ENCODE peak calls at places on chromosomes 6 and 20, in seven cellular contexts. E is tibial nerve, I is upper lobe of left lung, F is ovary, G is HepG2, M is GM12878, J is transverse colon. B is an unnamed sample.

GRCh38 chr6:124372076-124372475 is 568.4 kb downstream of the NKAIN2 start:
- DNase-seq in J (no peak), M (no peak), F (no peak), G (no peak), I (no peak), E (no peak), B (no peak)

GRCh38 chr20:32451340-32451681 is 93.2 kb downstream of the ASXL1 start:
- DNase-seq in I (no peak), J (no peak), F (no peak), G (no peak), M (no peak), E (no peak), B (no peak)

GRCh38 chr6:157538698-157539097 is 157.7 kb downstream of the ZDHHC14 start:
- DNase-seq in E (no peak), G (no peak), F (no peak), I (no peak), J (no peak), M (no peak), B (no peak)

GRCh38 chr6:30568245-30568644 is 3.0 kb upstream of the ABCF1 start:
- DNase-seq in M (no peak), I (no peak), J (no peak), F (no peak), G (no peak), E (no peak), B (no peak)

GRCh38 chr6:166673309-166673708 is 46.3 kb upstream of the RPS6KA2 start:
- DNase-seq in G (no peak), F (no peak), I (no peak), E (no peak), J (no peak), M (no peak), B (no peak)

GRCh38 chr6:28105286-28105685 is 19.1 kb upstream of the ZSCAN16 start:
- DNase-seq in E (no peak), M (no peak), G (no peak), I (no peak), F (no peak), J (no peak), B (no peak)

GRCh38 chr6:113825776-113826175 is 31.4 kb upstream of the MARCKS start:
- DNase-seq in J (peak), M (no peak), F (peak), E (peak), G (no peak), I (peak), B (no peak)

GRCh38 chr6:89637960-89638319 is 607 bp downstream of the LYRM2 start:
- DNase-seq in G (no peak), E (no peak), F (no peak), M (no peak), J (no peak), I (no peak), B (no peak)

GRCh38 chr6:108497883-108498282 is 62.8 kb upstream of the FOXO3 start:
- DNase-seq in M (no peak), E (no peak), G (peak), I (no peak), F (no peak), J (peak), B (peak)

GRCh38 chr6:63804381-63804956 is 168.9 kb downstream of the PHF3 start:
- DNase-seq in M (no peak), G (no peak), J (no peak), E (no peak), F (no peak), I (no peak), B (no peak)

GRCh38 chr20:21323640-21324039 is 20.5 kb downstream of the XRN2 start:
- DNase-seq in M (no peak), E (no peak), G (no peak), J (peak), F (no peak), I (no peak), B (no peak)

GRCh38 chr6:99521557-99522286 is 6.5 kb upstream of the USP45 start:
- DNase-seq in E (no peak), G (peak), I (no peak), F (peak), M (no peak), J (peak), B (peak)

GRCh38 chr6:160063771-160064413 is 57.7 kb upstream of the SLC22A1 start:
- DNase-seq in G (no peak), M (no peak), E (no peak), J (no peak), I (no peak), F (no peak), B (no peak)

GRCh38 chr6:168307011-168307694 is 12.4 kb downstream of the DACT2 start:
- DNase-seq in F (no peak), J (no peak), I (peak), M (no peak), G (no peak), E (no peak), B (no peak)

GRCh38 chr20:32839982-32840285 is 18.8 kb upstream of the EFCAB8 start:
- DNase-seq in G (no peak), J (no peak), I (no peak), E (no peak), F (no peak), M (no peak), B (no peak)

GRCh38 chr6:64732888-64733287 is 974.1 kb downstream of the EYS start:
- DNase-seq in F (no peak), J (no peak), M (no peak), I (no peak), G (peak), E (no peak), B (no peak)

GRCh38 chr6:37717836-37718251 is 20.2 kb upstream of the MDGA1 start:
- DNase-seq in I (no peak), E (no peak), F (no peak), J (no peak), M (no peak), G (no peak), B (peak)

GRCh38 chr6:38567436-38567835 is 72.3 kb downstream of the BTBD9 start:
- DNase-seq in G (no peak), J (peak), I (no peak), E (peak), M (no peak), F (peak), B (peak)

GRCh38 chr6:64217721-64218603 is 582.4 kb downstream of the PHF3 start:
- DNase-seq in G (no peak), M (peak), E (no peak), J (no peak), F (no peak), I (no peak), B (no peak)

GRCh38 chr6:134295953-134296553 is 21.9 kb downstream of the SGK1 start:
- DNase-seq in J (no peak), F (peak), M (no peak), G (peak), I (no peak), E (peak), B (peak)

GRCh38 chr20:46270977-46271744 is 37.1 kb downstream of the CDH22 start:
- DNase-seq in F (no peak), M (no peak), J (no peak), E (no peak), G (no peak), I (no peak), B (no peak)

GRCh38 chr6:44404022-44404714 is 16.7 kb downstream of the CDC5L start:
- DNase-seq in E (no peak), F (no peak), I (no peak), J (no peak), M (no peak), G (no peak), B (no peak)

GRCh38 chr6:142481466-142481865 is 179.7 kb downstream of the ADGRG6 start:
- DNase-seq in E (no peak), F (no peak), M (no peak), G (no peak), I (no peak), J (no peak), B (no peak)

GRCh38 chr6:6940031-6940664 is 167.6 kb upstream of the RREB1 start:
- DNase-seq in F (no peak), I (peak), J (no peak), E (no peak), M (no peak), G (no peak), B (no peak)

GRCh38 chr6:116386581-116387299 is 16.0 kb downstream of the DSE start:
- DNase-seq in J (no peak), G (no peak), F (no peak), M (no peak), E (no peak), I (no peak), B (peak)

GRCh38 chr20:57262244-57263126 is 4.0 kb downstream of the BMP7 start:
- DNase-seq in I (peak), F (no peak), E (no peak), M (no peak), G (no peak), J (no peak), B (no peak)

GRCh38 chr20:39661833-39662232 is 699.7 kb downstream of the DHX35 start:
- DNase-seq in E (no peak), M (no peak), J (no peak), F (no peak), G (no peak), I (no peak), B (peak)

GRCh38 chr6:113361014-113361645 is 496.0 kb upstream of the MARCKS start:
- DNase-seq in F (no peak), I (no peak), G (peak), E (no peak), J (no peak), M (no peak), B (no peak)

GRCh38 chr6:43952746-43953145 is 174.5 kb downstream of the MRPL14 start:
- DNase-seq in F (no peak), G (peak), I (no peak), E (no peak), M (no peak), J (no peak), B (peak)

GRCh38 chr6:158653577-158654354 is 3.9 kb downstream of the SYTL3 start:
- DNase-seq in J (peak), M (peak), E (no peak), G (no peak), I (no peak), F (no peak), B (no peak)
- TF ChIP-seq EP300 in J (peak), M (peak), E (peak), G (no peak), I (peak), F (no peak), B (no peak)

GRCh38 chr20:2694519-2694918 is 1.9 kb downstream of the EBF4 start:
- DNase-seq in J (no peak), E (no peak), M (no peak), I (no peak), G (no peak), F (no peak), B (no peak)

GRCh38 chr20:2693996-2694471 is 1.5 kb downstream of the EBF4 start:
- DNase-seq in M (no peak), E (no peak), I (no peak), G (no peak), J (no peak), F (peak), B (no peak)

GRCh38 chr20:2692886-2693285 is 306 bp downstream of the EBF4 start:
- DNase-seq in G (no peak), I (peak), E (no peak), M (no peak), J (no peak), F (no peak), B (no peak)

GRCh38 chr20:2692036-2692885 is at the start of gene EBF4:
- DNase-seq in G (no peak), M (no peak), J (peak), F (peak), E (peak), I (peak), B (peak)

GRCh38 chr20:2693286-2693995 is 861 bp downstream of the EBF4 start:
- DNase-seq in G (no peak), F (peak), E (no peak), I (peak), M (no peak), J (peak), B (peak)
- H3K4me3 ChIP-seq in G (peak), F (peak), E (peak), I (peak), M (no peak), J (peak), B (peak)

GRCh38 chr20:44963325-44964215 is 2.7 kb upstream of the STK4 start:
- DNase-seq in J (no peak), F (no peak), G (no peak), M (no peak), E (no peak), I (no peak), B (no peak)
- TF ChIP-seq EP300 in J (no peak), F (no peak), G (no peak), M (no peak), E (no peak), I (no peak), B (no peak)

DNA sequence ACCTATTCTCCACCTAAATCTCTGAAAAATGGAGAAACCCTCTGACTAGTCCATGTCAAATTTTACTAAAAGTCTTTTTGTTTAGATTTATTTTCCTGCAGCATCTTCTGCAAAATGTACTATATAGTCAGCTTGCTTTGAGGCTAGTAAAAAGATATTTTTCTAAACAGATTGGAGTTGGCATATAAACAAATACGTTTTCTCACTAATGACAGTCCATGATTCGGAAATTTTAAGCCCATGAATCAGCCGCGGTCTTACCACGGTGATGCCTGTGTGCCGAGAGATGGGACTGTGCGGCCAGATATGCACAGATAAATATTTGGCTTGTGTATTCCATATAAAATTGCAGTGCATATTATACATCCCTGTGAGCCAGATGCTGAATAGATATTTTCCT is 3.2 kb downstream of the FOXC1 start:
- DNase-seq in I (no peak), G (no peak), M (no peak), J (no peak), F (no peak), E (no peak), B (no peak)
- H3K4me3 ChIP-seq in I (peak), G (no peak), M (no peak), J (no peak), F (peak), E (peak), B (peak)

GRCh38 chr6:147157930-147158329 is 46.3 kb upstream of the STXBP5 start:
- DNase-seq in I (no peak), F (no peak), E (no peak), J (no peak), M (no peak), G (no peak), B (no peak)

GRCh38 chr6:147158881-147159280 is 45.3 kb upstream of the STXBP5 start:
- DNase-seq in G (no peak), I (no peak), M (no peak), E (no peak), F (no peak), J (no peak), B (no peak)

GRCh38 chr6:147156218-147156617 is 48.0 kb upstream of the STXBP5 start:
- DNase-seq in J (no peak), E (no peak), I (no peak), F (no peak), G (no peak), M (no peak), B (no peak)

GRCh38 chr6:147154454-147154853 is 49.8 kb upstream of the STXBP5 start:
- DNase-seq in M (no peak), E (no peak), F (no peak), G (peak), I (no peak), J (no peak), B (peak)

DNA sequence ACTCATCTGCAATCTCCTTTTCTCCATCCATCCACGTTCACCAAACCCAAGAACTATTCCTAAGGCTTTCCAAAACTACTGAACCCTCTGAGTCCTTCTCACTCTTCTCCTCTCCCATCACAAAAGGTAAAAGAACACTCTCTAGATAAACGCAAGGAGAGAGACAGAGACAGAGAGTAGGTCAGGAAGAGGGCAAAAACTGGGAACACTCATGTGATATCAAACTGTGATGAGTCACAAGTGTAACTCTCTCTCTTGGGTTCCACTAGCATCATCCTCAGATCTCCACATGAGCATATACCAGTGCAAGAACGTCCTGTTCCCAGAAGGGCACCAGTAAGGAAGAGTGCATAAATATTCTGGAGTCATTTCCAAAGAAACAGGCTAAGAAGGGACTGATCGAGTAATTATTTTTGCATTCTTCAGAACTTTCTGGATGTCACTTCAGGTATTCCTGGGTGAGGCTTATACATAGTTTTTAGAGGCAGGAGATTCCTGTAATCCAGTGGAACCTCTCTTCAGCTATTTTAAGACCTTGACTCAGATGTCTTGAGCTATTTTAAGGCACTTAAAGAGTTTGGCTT is 47.3 kb upstream of the STXBP5 start:
- DNase-seq in G (no peak), E (no peak), M (no peak), I (no peak), J (no peak), F (no peak), B (peak)
- TF ChIP-seq EP300 in G (no peak), E (no peak), M (no peak), I (no peak), J (no peak), F (no peak), B (no peak)

GRCh38 chr20:59999502-59999901 is 41.3 kb downstream of the CDH26 start:
- DNase-seq in I (no peak), G (no peak), E (no peak), M (no peak), F (no peak), J (no peak), B (no peak)
- H3K4me3 ChIP-seq in I (no peak), G (no peak), E (no peak), M (no peak), F (no peak), J (no peak), B (no peak)

DNA sequence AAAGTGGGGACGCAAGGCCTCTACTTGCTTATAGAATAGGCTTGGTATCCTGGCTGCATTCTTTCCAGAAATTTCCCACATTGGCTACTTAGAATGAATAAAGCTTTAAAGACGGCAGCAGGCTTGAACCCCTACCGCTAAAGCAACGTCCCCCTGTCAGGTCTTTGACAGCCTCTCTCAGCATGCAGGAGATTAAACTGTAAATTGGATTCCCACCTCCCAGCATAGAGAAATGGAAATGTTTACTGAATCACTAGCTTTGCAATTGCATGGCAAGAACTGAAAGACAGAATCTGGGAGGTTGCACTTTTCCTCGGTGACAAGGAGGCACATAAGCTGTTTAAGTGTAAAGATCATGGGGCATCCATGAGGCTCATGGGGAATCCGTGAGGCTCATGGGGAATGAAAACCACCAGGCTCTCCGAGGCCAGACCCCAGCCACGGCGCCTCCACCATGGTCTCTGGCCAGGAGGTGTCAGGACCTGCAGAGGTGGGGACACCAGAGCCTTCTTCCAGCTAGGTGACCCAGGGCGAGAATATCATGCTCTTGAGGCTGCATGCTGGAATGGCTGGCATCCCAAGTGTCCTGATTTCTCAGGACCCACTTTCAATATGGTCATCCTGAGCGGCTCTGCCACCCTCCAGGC is 10.3 kb downstream of the LEMD2 start:
- DNase-seq in J (no peak), G (no peak), I (no peak), E (no peak), M (no peak), F (no peak), B (no peak)
- TF ChIP-seq EP300 in J (no peak), G (no peak), I (no peak), E (no peak), M (no peak), F (no peak), B (no peak)

GRCh38 chr20:48751871-48752270 is 75.9 kb downstream of the PREX1 start:
- DNase-seq in F (no peak), J (no peak), G (no peak), I (no peak), M (no peak), E (no peak), B (no peak)
- H3K4me3 ChIP-seq in F (no peak), J (no peak), G (no peak), I (no peak), M (no peak), E (no peak), B (no peak)

GRCh38 chr6:139824864-139825263 is 450.4 kb upstream of the CITED2 start:
- DNase-seq in F (no peak), I (no peak), J (no peak), M (no peak), G (no peak), E (no peak), B (no peak)

GRCh38 chr6:139823808-139824126 is 449.3 kb upstream of the CITED2 start:
- DNase-seq in M (no peak), G (no peak), J (no peak), E (no peak), I (no peak), F (no peak), B (no peak)

GRCh38 chr6:139823099-139823807 is 448.8 kb upstream of the CITED2 start:
- DNase-seq in F (no peak), J (no peak), M (no peak), E (no peak), I (no peak), G (no peak), B (no peak)

GRCh38 chr6:139828751-139829519 is 454.5 kb upstream of the CITED2 start:
- DNase-seq in I (no peak), G (no peak), E (no peak), M (no peak), J (no peak), F (no peak), B (no peak)

DNA sequence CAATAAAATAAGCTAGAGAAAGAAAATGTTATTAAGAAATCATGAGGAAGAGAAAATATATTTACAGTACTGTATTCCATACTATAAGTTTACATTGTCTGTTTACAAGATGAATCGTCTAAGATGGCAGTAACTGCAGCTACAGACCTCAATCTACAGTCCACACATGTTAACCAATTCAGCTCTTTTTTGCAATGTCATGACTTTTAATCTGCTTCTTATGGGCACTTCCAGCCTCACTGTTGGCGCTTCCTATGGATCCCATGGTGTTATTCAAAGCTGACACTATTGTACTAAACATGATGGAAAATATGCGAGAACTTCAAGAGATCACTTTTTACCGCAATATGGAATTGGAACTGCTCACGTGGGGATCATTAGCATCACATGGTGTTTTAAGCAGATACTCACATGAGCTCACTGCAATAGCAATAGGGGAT is 451.5 kb upstream of the CITED2 start:
- DNase-seq in I (no peak), F (no peak), G (no peak), E (no peak), M (no peak), J (no peak), B (no peak)
- TF ChIP-seq EP300 in I (no peak), F (no peak), G (no peak), E (no peak), M (no peak), J (no peak), B (no peak)

GRCh38 chr6:71204741-71205140 is 83.9 kb upstream of the OGFRL1 start:
- DNase-seq in G (no peak), E (no peak), J (no peak), F (no peak), I (no peak), M (no peak), B (no peak)

GRCh38 chr6:71209206-71209605 is 79.4 kb upstream of the OGFRL1 start:
- DNase-seq in E (no peak), J (no peak), F (no peak), I (no peak), G (no peak), M (no peak), B (no peak)

GRCh38 chr6:71203211-71203610 is 85.4 kb upstream of the OGFRL1 start:
- DNase-seq in J (no peak), F (no peak), I (no peak), G (no peak), E (no peak), M (no peak), B (no peak)

GRCh38 chr6:71206086-71206485 is 82.5 kb upstream of the OGFRL1 start:
- DNase-seq in J (no peak), F (no peak), I (no peak), M (no peak), G (no peak), E (no peak), B (no peak)

GRCh38 chr6:71205336-71205956 is 83.2 kb upstream of the OGFRL1 start:
- DNase-seq in E (no peak), F (no peak), G (no peak), J (no peak), M (no peak), I (no peak), B (no peak)
- H3K4me3 ChIP-seq in E (no peak), F (no peak), G (no peak), J (no peak), M (no peak), I (no peak), B (no peak)